ENCODE peak calls at places on chromosomes 5 and 9, in five cellular contexts. O is RWPE1, H is fibroblast of lung, N is neural progenitor cell, E is heart right ventricle. G is an unnamed sample.

GRCh38 chr9:98142182-98142924 is 23.3 kb upstream of the TRIM14 start:
- DNase-seq in N (no peak), E (no peak), O (peak), H (no peak), G (peak)

GRCh38 chr5:6135977-6136376 is 242.4 kb downstream of the MED10 start:
- DNase-seq in O (no peak), N (no peak), E (no peak), H (no peak), G (no peak)

GRCh38 chr5:159286420-159287035 is 23.4 kb downstream of the UBLCP1 start:
- DNase-seq in H (peak), O (no peak), N (peak), E (no peak), G (peak)

GRCh38 chr5:32030226-32030625 is 143.9 kb downstream of the GOLPH3 start:
- DNase-seq in E (no peak), O (peak), H (no peak), N (no peak), G (peak)

GRCh38 chr5:6721442-6721841 is 8.2 kb downstream of the TENT4A start:
- DNase-seq in H (no peak), E (peak), O (no peak), N (no peak), G (no peak)

GRCh38 chr5:38926121-38926520 is 80.3 kb downstream of the OSMR start:
- DNase-seq in N (no peak), E (no peak), H (peak), O (no peak), G (no peak)

GRCh38 chr5:33488558-33489355 is 48.0 kb downstream of the TARS1 start:
- DNase-seq in E (no peak), N (peak), O (no peak), H (no peak), G (no peak)

GRCh38 chr9:89497181-89497963 is 541 bp downstream of the SEMA4D start:
- DNase-seq in N (peak), E (no peak), O (peak), H (no peak), G (peak)

GRCh38 chr9:20569525-20569924 is 52.8 kb downstream of the MLLT3 start:
- DNase-seq in E (no peak), O (no peak), N (no peak), H (no peak), G (no peak)

GRCh38 chr5:73365301-73365853 is 83.2 kb downstream of the FOXD1 start:
- DNase-seq in O (peak), N (no peak), E (no peak), H (peak), G (peak)

GRCh38 chr9:88826181-88826580 is 165.1 kb upstream of the S1PR3 start:
- DNase-seq in N (no peak), E (no peak), H (peak), O (no peak), G (no peak)

GRCh38 chr5:170631471-170632195 is 127.8 kb downstream of the KCNIP1 start:
- DNase-seq in O (no peak), N (peak), H (no peak), E (peak), G (peak)

GRCh38 chr9:130390371-130390770 is 54.4 kb upstream of the ASS1 start:
- DNase-seq in N (peak), E (no peak), O (no peak), H (no peak), G (no peak)

DNA sequence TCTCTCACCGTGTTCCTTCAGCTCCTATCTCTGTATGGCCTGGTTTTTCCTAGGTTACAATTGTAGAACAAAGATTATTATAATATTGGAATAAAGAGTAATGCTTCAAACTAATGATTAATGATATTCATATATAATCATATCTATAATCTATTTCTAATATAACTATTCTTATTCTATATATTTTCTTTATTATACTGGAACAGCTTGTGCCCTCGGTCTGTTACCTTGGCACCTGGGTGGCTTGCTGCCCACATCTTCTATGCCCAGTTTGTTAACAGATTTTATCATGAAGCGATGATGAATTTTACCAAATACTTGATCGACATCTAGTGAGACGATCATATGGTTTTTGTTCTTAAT is 363.6 kb upstream of the TYRP1 start:
- DNase-seq in O (no peak), E (no peak), H (no peak), N (no peak), G (no peak)
- TF ChIP-seq CTCF in O (peak), E (peak), H (no peak), N (no peak), G (no peak)

GRCh38 chr5:37725185-37725584 is 114.7 kb downstream of the GDNF start:
- DNase-seq in N (no peak), O (no peak), H (no peak), E (no peak), G (no peak)

GRCh38 chr5:37721447-37721871 is 118.4 kb downstream of the GDNF start:
- DNase-seq in O (no peak), H (no peak), N (no peak), E (no peak), G (no peak)

GRCh38 chr5:37724395-37725125 is 115.3 kb downstream of the GDNF start:
- DNase-seq in H (peak), O (no peak), N (no peak), E (no peak), G (no peak)

GRCh38 chr5:37722236-37723146 is 117.3 kb downstream of the GDNF start:
- DNase-seq in H (peak), E (no peak), N (no peak), O (peak), G (peak)

DNA sequence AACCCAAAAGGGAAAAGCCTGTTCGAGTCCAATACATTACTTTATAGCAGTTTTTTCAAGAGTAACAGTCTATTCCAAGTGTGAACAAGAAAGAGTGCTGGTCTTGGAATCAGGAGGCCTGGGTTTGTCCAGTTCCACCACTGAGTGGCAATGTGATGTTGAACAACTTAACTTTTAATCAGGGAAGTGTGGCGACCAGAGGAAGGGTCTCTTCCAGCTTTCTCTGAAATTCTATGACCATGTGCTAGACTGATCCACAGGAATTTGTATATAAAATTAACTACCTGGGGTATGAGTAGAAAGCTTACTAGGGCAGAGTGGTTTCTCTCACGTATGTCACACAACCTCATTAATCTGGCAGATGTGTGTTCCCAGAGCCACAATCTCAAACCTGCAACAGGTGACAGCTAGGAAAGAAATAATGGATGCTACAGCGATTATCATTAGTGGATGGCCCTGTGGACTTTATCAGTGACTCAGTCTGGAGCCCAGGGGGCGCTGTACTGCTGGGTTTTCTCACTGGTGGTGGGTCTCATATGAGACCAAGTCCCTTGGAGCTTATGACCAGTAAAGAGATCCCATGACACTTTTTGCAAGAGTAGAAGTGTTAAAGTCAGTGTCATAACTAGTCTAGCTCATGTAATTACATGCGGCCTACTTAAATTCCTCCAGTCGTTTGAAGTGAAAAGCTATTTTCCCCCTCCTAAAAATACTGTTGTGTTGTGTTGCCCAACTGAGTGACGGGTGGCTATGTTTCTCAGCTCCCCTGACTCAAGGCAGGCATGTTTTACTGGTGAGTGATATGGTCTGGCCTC is 116.5 kb downstream of the GDNF start:
- DNase-seq in E (no peak), H (no peak), N (peak), O (no peak), G (peak)
- TF ChIP-seq CTCF in E (peak), H (peak), N (peak), O (peak), G (peak)

GRCh38 chr9:91211919-91212318 is 149.8 kb downstream of the AUH start:
- DNase-seq in H (no peak), O (no peak), N (no peak), E (no peak), G (no peak)

GRCh38 chr9:91210318-91210717 is 151.4 kb downstream of the AUH start:
- DNase-seq in N (no peak), E (no peak), H (peak), O (no peak), G (no peak)

GRCh38 chr9:91212592-91213243 is 149.0 kb downstream of the AUH start:
- DNase-seq in O (no peak), N (no peak), E (no peak), H (no peak), G (no peak)

GRCh38 chr9:91208837-91209236 is 152.9 kb downstream of the AUH start:
- DNase-seq in O (no peak), H (no peak), N (no peak), E (no peak), G (no peak)

GRCh38 chr9:91211414-91211813 is 150.3 kb downstream of the AUH start:
- DNase-seq in E (no peak), O (no peak), H (no peak), N (no peak), G (no peak)
- TF ChIP-seq CTCF in E (no peak), O (no peak), H (no peak), N (no peak), G (no peak)

GRCh38 chr5:35920890-35921289 is 17.5 kb downstream of the CAPSL start:
- DNase-seq in E (no peak), O (no peak), N (peak), H (no peak), G (no peak)
- TF ChIP-seq CTCF in E (no peak), O (no peak), N (peak), H (peak), G (no peak)

DNA sequence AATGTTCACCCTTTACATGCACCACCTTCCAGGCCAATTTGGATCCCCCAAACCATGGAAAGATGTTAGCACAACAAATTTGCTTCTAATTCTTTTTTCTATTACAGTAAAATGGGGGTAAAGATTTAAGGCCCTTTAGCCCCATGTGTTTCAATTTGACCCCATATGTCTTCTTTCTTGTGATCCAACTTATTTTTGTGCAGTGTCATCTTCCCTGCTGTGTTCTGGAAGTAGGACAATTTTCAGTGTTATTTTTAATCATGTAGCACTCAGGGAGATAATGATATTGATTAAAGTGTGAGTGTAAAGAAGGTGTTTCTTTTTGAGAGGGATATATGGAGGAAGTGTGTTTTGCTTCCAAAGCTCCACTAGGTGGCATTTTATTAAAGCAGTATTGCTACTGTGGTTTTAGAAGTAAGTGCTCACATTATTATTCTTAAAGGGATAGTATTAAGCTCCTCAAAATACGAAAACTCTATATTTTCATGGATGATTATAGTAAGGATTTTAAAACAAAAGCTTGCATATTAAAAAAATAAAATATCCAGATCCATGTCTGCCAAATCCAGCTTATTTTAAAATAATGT is 118.7 kb upstream of the ATP10B start:
- DNase-seq in O (no peak), E (no peak), H (peak), N (peak), G (peak)
- TF ChIP-seq CTCF in O (peak), E (peak), H (no peak), N (peak), G (peak)

GRCh38 chr5:53480474-53481353 is at the start of gene FST:
- DNase-seq in H (peak), O (peak), E (peak), N (peak), G (peak)
- TF ChIP-seq CTCF in H (no peak), O (no peak), E (no peak), N (no peak), G (no peak)

DNA sequence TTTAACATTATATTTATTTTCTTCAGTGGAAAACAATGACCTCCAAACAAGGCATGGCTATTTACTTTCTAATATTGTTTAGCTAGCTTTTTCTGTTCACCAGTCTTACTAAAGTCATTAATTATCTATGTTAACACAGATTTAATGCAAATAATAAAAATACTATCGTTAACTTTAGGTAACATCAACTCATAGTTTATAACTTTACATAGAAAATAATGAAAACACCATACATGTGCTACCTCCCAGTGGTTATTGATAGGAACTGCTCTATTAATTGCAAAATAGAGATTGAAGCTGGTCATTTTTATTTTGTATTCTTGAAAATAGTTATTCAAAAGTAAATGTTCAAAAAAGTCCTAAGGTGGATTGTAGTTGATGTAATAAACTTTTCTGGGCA is 78.3 kb upstream of the HCN1 start:
- DNase-seq in O (peak), E (no peak), H (no peak), N (no peak), G (peak)
- TF ChIP-seq CTCF in O (peak), E (peak), H (no peak), N (peak), G (peak)

GRCh38 chr5:11619339-11620028 is 284.8 kb downstream of the CTNND2 start:
- DNase-seq in E (no peak), H (no peak), N (peak), O (peak), G (peak)
- TF ChIP-seq CTCF in E (peak), H (no peak), N (peak), O (peak), G (peak)

GRCh38 chr9:116298249-116298648 is 144.7 kb downstream of the PAPPA start:
- DNase-seq in E (no peak), O (no peak), H (no peak), N (no peak), G (no peak)

GRCh38 chr9:116303270-116303904 is 149.8 kb downstream of the PAPPA start:
- DNase-seq in N (no peak), O (no peak), H (no peak), E (no peak), G (no peak)

GRCh38 chr9:116298992-116299391 is 145.4 kb downstream of the PAPPA start:
- DNase-seq in O (no peak), E (no peak), H (no peak), N (no peak), G (no peak)

GRCh38 chr9:116297346-116297745 is 143.8 kb downstream of the PAPPA start:
- DNase-seq in N (no peak), E (no peak), O (no peak), H (no peak), G (no peak)

DNA sequence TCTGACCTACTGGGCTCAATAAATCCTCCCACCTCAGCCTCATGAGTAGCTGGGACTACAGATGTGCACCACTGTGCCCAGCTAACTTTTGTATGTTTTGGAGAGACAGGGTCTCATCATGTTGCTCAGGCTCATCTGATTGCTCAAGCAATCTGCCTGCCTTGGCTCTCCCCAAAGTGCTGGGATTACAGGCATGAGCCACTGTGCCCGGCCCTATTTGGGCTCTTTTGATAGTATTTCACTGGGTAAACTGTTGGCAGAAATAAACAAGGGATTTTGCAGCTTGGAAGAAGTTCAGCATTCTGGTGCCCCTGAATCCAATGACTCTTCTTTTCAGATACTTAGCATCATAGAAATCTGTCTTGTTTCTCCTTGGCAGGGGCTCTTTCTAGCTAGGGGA is 146.8 kb downstream of the PAPPA start:
- DNase-seq in H (no peak), E (no peak), O (no peak), N (no peak), G (no peak)
- TF ChIP-seq CTCF in H (no peak), E (no peak), O (no peak), N (no peak), G (no peak)